ENCODE peak calls at places on chromosome 19, in seven cellular contexts. Z is A549, T is GM12878, S is HCT116, K is SK-N-SH, Y is K562, D is HepG2. Q is an unnamed sample.

GRCh38 chr19:47421844-47422395 is 2.6 kb upstream of the MEIS3 start:
- DNase-seq in Y (no peak), S (no peak), K (peak), D (no peak), Z (no peak), T (no peak), Q (no peak)

GRCh38 chr19:27758626-27759505 is 1454.1 kb downstream of the UQCRFS1 start:
- DNase-seq in S (no peak), Y (no peak), K (no peak), T (no peak), D (no peak), Z (no peak), Q (no peak)

GRCh38 chr19:55620410-55620809 is 4.0 kb downstream of the ZNF784 start:
- DNase-seq in K (no peak), Z (no peak), S (no peak), Y (no peak), T (no peak), D (no peak), Q (no peak)

GRCh38 chr19:35978271-35978670 is 16.7 kb upstream of the SDHAF1 start:
- DNase-seq in S (no peak), D (no peak), Z (no peak), Y (no peak), K (no peak), T (no peak), Q (no peak)

GRCh38 chr19:17358395-17358794 is 18.7 kb downstream of the PLVAP start:
- DNase-seq in Z (peak), T (no peak), K (no peak), D (no peak), Y (peak), S (peak), Q (no peak)

GRCh38 chr19:14127929-14128509 is 8.4 kb downstream of the ASF1B start:
- DNase-seq in K (no peak), Z (no peak), D (no peak), T (peak), S (no peak), Y (no peak), Q (no peak)

GRCh38 chr19:4742717-4743646 is 19.3 kb upstream of the DPP9 start:
- DNase-seq in Y (no peak), T (no peak), S (no peak), D (no peak), K (peak), Z (no peak), Q (no peak)

GRCh38 chr19:38395381-38396127 is 7.1 kb downstream of the SPRED3 start:
- DNase-seq in Y (no peak), S (no peak), D (no peak), Z (no peak), K (no peak), T (no peak), Q (no peak)

GRCh38 chr19:14159059-14159458 is 22.7 kb upstream of the ASF1B start:
- DNase-seq in D (no peak), Z (no peak), Y (no peak), T (no peak), S (no peak), K (no peak), Q (no peak)

GRCh38 chr19:51166846-51167490 is 24.9 kb downstream of the SIGLEC7 start:
- DNase-seq in T (no peak), Z (no peak), K (no peak), S (no peak), D (no peak), Y (no peak), Q (no peak)

GRCh38 chr19:41753159-41753558 is 2.2 kb upstream of the CEACAM6 start:
- DNase-seq in Y (peak), S (peak), D (peak), Z (peak), K (peak), T (no peak), Q (peak)

GRCh38 chr19:32814046-32814445 is 55.5 kb downstream of the SLC7A9 start:
- DNase-seq in D (no peak), Z (no peak), T (no peak), K (no peak), S (no peak), Y (no peak), Q (no peak)

GRCh38 chr19:35056513-35057063 is 15.1 kb downstream of the HPN start:
- DNase-seq in Z (no peak), S (no peak), Y (no peak), K (no peak), T (no peak), D (no peak), Q (no peak)

GRCh38 chr19:7602240-7602934 is 6.7 kb downstream of the CAMSAP3 start:
- DNase-seq in D (no peak), T (no peak), Y (no peak), K (peak), S (no peak), Z (no peak), Q (no peak)

GRCh38 chr19:29013325-29013724 is 199.6 kb downstream of the UQCRFS1 start:
- DNase-seq in Z (no peak), Y (no peak), T (no peak), S (no peak), D (no peak), K (no peak), Q (no peak)

GRCh38 chr19:41870401-41870873 is 6.6 kb upstream of the CD79A start:
- DNase-seq in Z (peak), K (peak), Y (no peak), S (no peak), T (no peak), D (no peak), Q (no peak)

GRCh38 chr19:34428549-34429285 is 536 bp downstream of the UBA2 start:
- DNase-seq in D (peak), S (no peak), K (peak), T (no peak), Z (peak), Y (peak), Q (peak)

GRCh38 chr19:56732974-56733373 is 61.4 kb upstream of the ZNF835 start:
- DNase-seq in D (no peak), Z (no peak), S (no peak), K (no peak), Y (no peak), T (no peak), Q (no peak)

DNA sequence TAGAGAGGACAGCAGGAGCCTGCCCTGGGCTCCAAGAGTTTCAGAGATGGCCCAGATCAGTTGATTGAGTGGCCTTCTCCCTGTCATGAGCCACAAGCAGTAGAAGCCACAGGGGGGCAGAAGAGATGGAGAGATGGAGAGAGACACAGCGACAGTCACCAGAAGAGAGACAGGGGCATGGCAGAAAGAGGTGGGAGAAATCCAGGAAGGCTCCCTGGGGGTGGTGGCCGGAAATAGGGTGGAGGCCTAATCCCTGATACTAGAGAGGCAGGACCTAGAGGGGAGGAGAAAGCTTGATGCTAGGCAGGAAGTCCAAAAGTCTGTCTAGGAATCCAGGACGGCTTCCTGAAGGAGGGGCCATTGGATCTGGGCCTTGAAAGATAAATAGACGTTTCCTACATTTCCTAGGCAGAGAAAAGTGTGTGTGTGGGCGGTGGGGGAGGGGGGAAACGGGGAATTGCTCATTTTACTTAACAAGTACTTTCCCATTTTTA is 9.6 kb upstream of the TPM4 start:
- DNase-seq in K (peak), Y (peak), S (peak), T (no peak), Z (peak), D (peak), Q (peak)
- TF ChIP-seq MAX in K (no peak), Y (no peak), S (peak), T (no peak), Z (no peak), D (peak), Q (no peak)

GRCh38 chr19:39824143-39825092 is 9.5 kb downstream of the DYRK1B start:
- DNase-seq in Y (no peak), T (peak), K (peak), Z (no peak), D (peak), S (no peak), Q (peak)

GRCh38 chr19:39826311-39826945 is 7.5 kb downstream of the DYRK1B start:
- DNase-seq in D (no peak), Y (no peak), T (no peak), S (no peak), Z (no peak), K (no peak), Q (no peak)

GRCh38 chr19:39825531-39826076 is 8.4 kb downstream of the DYRK1B start:
- DNase-seq in S (no peak), K (no peak), T (no peak), Y (no peak), D (no peak), Z (no peak), Q (no peak)

GRCh38 chr19:39823693-39824092 is 10.3 kb downstream of the DYRK1B start:
- DNase-seq in T (no peak), Z (no peak), D (no peak), K (peak), Y (no peak), S (no peak), Q (no peak)

DNA sequence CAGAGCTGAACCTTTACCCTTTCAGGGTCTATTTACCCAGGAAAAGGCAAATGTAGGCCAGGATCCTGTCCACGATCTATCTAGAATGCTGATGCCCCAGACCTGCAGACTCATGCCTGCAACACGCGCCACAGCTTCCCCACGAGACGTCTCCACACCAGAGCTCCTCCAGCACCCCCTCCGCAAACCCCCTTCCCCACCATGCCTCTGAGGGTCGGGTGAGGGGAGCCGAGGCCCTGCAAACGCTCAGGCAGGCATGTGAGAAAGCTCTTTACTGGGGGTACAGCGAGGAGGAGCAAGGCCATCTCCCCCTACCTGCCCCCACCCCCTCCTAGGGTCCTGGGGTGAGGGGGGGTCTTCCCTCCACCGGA is 8.9 kb downstream of the DYRK1B start:
- DNase-seq in S (no peak), D (no peak), Y (no peak), T (no peak), K (no peak), Z (no peak), Q (no peak)
- H3K27ac ChIP-seq in S (no peak), D (no peak), Y (no peak), T (no peak), K (peak), Z (no peak), Q (no peak)

DNA sequence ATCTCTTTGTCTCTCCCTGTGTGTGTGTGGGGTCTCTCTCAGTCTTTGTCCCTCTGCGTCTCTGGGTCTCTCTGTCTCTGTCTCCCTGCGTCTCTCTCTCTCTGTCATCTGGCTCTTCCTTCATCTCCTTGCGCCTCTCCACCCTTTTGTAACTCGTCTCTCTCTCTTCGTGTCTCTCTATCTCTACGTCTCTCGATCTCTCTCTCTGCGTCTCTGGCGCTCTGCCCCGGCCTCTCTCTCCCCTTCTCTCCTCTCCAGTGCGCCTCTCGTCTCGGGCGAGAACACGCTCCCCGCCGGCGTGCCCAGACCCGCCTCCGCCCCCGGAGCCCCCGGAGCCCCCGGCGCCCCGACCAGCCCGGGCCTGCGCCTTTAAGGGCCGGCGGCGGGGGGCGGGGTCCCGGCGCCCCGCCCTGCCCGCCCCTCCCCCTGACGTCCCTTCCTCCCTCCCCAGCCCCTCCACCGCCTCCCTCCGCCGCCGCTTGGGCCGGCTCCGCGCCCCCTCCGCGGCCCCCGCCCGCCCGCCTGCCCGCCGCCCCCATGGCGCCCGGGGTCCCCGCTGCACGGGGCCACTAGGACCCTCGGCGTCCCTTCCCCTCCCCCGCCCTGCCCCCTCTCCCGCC is at the start of gene MARK4:
- DNase-seq in Y (peak), S (peak), D (no peak), K (peak), Z (peak), T (no peak), Q (peak)
- TF ChIP-seq MAX in Y (no peak), S (no peak), D (no peak), K (no peak), Z (no peak), T (no peak), Q (no peak)

DNA sequence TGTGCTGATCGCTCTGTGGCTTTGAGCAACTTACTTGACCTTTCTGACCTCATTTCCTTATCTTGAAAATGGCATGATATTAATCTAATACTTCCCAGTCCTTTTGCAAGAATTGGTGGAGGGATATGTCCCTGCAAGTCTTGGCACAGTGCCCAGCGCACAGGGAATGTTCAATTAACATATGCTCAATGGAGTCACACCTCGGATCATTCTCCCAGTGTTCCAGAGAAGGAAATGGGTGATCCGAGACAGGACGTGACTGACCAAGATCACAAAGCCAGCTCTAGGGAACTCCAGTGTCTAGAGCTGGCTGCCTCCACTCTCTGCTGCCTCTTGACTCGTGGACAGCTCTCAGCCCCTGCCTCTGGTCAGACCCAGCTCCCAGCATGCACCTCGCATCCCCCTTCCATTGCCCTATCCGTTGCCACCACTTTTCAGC is 3.6 kb downstream of the CDC42EP5 start:
- DNase-seq in Z (no peak), S (no peak), K (no peak), Y (peak), D (no peak), T (no peak), Q (peak)
- H3K27ac ChIP-seq in Z (no peak), S (no peak), K (no peak), Y (no peak), D (no peak), T (no peak), Q (peak)

GRCh38 chr19:57807541-57807940 is 7.2 kb downstream of the ZNF552 start:
- DNase-seq in T (no peak), S (no peak), K (no peak), Z (no peak), D (no peak), Y (no peak), Q (no peak)

GRCh38 chr19:57802269-57802668 is 12.4 kb downstream of the ZNF552 start:
- DNase-seq in D (no peak), Z (no peak), Y (no peak), T (no peak), S (no peak), K (no peak), Q (no peak)

GRCh38 chr19:57800696-57801095 is 14.0 kb downstream of the ZNF552 start:
- DNase-seq in S (no peak), K (no peak), Z (no peak), Y (no peak), D (no peak), T (no peak), Q (no peak)

GRCh38 chr19:57803265-57803593 is 11.5 kb downstream of the ZNF552 start:
- DNase-seq in S (no peak), Z (no peak), D (no peak), T (no peak), K (no peak), Y (no peak), Q (no peak)

GRCh38 chr19:57803594-57804325 is 11.0 kb downstream of the ZNF552 start:
- DNase-seq in Z (no peak), Y (no peak), K (peak), S (peak), D (peak), T (no peak), Q (peak)
- TF ChIP-seq MAX in Z (no peak), Y (no peak), K (peak), S (no peak), D (no peak), T (no peak), Q (no peak)

DNA sequence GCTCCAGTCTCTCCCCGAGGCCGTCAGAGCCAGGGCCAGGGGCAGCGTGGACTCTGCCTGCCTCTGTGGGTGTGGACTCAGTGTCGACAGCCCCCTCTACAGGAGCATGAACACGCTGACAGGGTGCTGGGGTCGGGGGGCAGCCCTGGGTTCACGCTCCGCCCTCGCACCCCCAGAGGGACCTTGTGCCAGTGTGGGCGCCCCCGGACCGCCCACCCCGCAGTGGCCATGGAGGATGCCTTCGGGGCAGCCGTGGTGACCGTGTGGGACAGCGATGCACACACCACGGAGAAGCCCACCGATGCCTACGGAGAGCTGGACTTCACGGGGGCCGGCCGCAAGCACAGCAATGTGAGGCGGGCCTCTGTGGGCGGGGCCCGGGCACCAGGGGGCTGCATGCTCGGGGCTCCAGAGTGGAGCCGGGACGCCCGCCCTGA is 8.3 kb downstream of the TRPM4 start:
- DNase-seq in S (no peak), K (peak), Y (no peak), T (no peak), Z (no peak), D (no peak), Q (no peak)
- H3K27ac ChIP-seq in S (no peak), K (no peak), Y (no peak), T (no peak), Z (no peak), D (no peak), Q (peak)

GRCh38 chr19:12484371-12485322 is at the start of gene ZNF709:
- DNase-seq in K (peak), S (no peak), D (peak), Y (peak), Z (no peak), T (peak), Q (peak)

GRCh38 chr19:12485571-12485970 is 955 bp upstream of the ZNF709 start:
- DNase-seq in Y (no peak), S (no peak), K (no peak), Z (no peak), T (no peak), D (peak), Q (no peak)

GRCh38 chr19:12482505-12482886 is 2.1 kb downstream of the ZNF709 start:
- DNase-seq in Y (no peak), T (peak), Z (no peak), D (no peak), K (no peak), S (no peak), Q (no peak)

GRCh38 chr19:12481781-12482504 is 2.7 kb downstream of the ZNF709 start:
- DNase-seq in Y (no peak), D (peak), T (no peak), Z (no peak), K (no peak), S (no peak), Q (no peak)

GRCh38 chr19:12484011-12484370 is 625 bp downstream of the ZNF709 start:
- DNase-seq in Y (no peak), S (no peak), T (no peak), D (no peak), K (no peak), Z (no peak), Q (no peak)
- TF ChIP-seq MAX in Y (no peak), S (no peak), T (no peak), D (no peak), K (no peak), Z (no peak), Q (no peak)

DNA sequence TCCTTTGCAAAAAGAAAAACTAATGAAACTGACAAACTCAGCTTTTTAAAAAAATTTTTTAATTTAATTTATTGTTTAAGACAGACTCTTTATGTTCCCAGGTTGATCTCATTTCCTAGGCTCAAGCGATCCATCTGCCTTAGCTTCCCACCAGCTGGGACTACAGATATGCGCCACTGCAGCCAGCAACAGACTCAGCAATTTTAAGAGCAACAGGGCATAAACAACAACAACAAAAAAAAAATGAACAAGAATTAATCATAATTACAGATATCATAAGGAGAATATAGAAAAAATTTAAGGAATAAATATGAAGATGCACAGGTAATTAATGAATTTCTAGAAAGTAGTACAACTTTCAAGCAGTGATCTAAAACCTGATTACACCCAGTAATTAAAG is 1.5 kb downstream of the ZNF699 start:
- DNase-seq in S (no peak), K (no peak), Z (no peak), T (no peak), D (no peak), Y (no peak), Q (no peak)
- H3K27ac ChIP-seq in S (no peak), K (no peak), Z (no peak), T (no peak), D (no peak), Y (no peak), Q (no peak)

DNA sequence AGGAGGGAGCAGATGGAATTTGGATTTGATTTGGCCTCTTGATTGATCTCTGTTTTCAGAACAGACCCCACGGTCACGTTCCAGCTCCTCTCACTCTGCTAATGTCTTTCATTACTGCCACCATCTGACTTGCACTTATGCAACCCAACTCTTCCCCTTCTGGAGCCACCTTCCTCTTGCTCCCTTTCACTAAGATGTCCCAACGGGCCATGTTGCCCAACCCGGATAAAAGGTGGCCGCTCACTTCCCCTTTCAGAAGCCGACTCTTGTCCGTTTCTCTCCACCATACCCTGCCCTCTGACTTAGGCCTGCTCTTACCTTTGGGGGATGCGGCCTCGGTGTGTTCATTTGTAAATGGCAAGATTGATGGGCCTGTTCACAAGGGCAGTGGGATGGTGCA is 27.4 kb upstream of the CYP4F8 start:
- DNase-seq in Y (no peak), K (no peak), Z (no peak), T (no peak), S (no peak), D (no peak), Q (no peak)
- TF ChIP-seq MAX in Y (no peak), K (no peak), Z (no peak), T (no peak), S (no peak), D (no peak), Q (no peak)

DNA sequence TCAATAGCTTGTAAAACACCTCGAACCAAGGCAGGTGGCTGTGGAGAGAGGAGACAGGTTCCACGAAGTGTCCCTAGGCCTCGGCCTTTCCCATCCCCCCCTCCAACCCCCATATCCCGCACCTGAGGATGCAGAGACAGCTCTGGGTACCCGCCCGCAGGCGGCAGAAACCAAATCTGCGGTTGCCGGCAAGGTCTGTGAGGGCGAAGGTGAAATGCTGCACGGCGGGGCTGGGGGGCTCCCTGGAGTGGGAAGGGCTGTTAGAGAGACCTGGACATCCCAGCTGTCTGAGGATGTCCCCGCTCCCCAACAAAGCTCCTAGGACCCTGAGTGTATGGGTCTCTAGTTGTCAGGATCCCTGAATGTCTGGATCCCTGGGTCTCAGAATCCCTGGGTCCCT is 2.8 kb downstream of the DENND1C start:
- DNase-seq in D (no peak), T (no peak), S (no peak), Y (no peak), Z (no peak), K (no peak), Q (no peak)
- H3K27ac ChIP-seq in D (no peak), T (no peak), S (no peak), Y (no peak), Z (no peak), K (no peak), Q (no peak)